ENCODE peak calls at places on chromosomes 12 and 14, in five cellular contexts. R, D, O, E and L are unnamed samples.

GRCh38 chr14:77139540-77140342 is 1.9 kb downstream of the ZDHHC22 start:
- DNase-seq in O (no peak), E (no peak), R (no peak), D (peak), L (no peak)

GRCh38 chr14:60090864-60091519 is 731 bp upstream of the PCNX4 start:
- DNase-seq in D (peak), E (no peak), O (no peak), R (peak), L (peak)

GRCh38 chr14:66069830-66070541 is 416.2 kb upstream of the CCDC196 start:
- DNase-seq in D (no peak), R (no peak), E (no peak), O (no peak), L (peak)

GRCh38 chr12:96907681-96908163 is 665 bp downstream of the NEDD1 start:
- DNase-seq in R (peak), O (no peak), D (peak), E (peak), L (no peak)

GRCh38 chr12:128694445-128694844 is 129.3 kb downstream of the SLC15A4 start:
- DNase-seq in E (no peak), D (no peak), R (no peak), O (no peak), L (no peak)

GRCh38 chr14:60723218-60724079 is 702 bp downstream of the SIX4 start:
- DNase-seq in O (no peak), R (peak), E (no peak), D (peak), L (no peak)

GRCh38 chr12:79358716-79359341 is 331.9 kb downstream of the PAWR start:
- DNase-seq in D (no peak), O (no peak), R (no peak), E (no peak), L (peak)

GRCh38 chr14:53062856-53063255 is 90.3 kb downstream of the DDHD1 start:
- DNase-seq in R (no peak), E (no peak), O (no peak), D (no peak), L (no peak)

GRCh38 chr12:117300131-117300530 is 61.3 kb downstream of the NOS1 start:
- DNase-seq in R (no peak), D (no peak), O (no peak), E (no peak), L (no peak)

GRCh38 chr14:71497645-71498086 is 434.6 kb upstream of the RGS6 start:
- DNase-seq in D (no peak), O (peak), E (no peak), R (no peak), L (peak)

GRCh38 chr12:96258451-96258933 is 64.3 kb downstream of the ELK3 start:
- DNase-seq in O (peak), R (peak), D (no peak), E (no peak), L (peak)

GRCh38 chr14:50333010-50333409 is 20.9 kb downstream of the DMAC2L start:
- DNase-seq in D (no peak), R (peak), E (no peak), O (peak), L (peak)

GRCh38 chr14:103680491-103681231 is 34.6 kb downstream of the XRCC3 start:
- DNase-seq in D (no peak), O (no peak), E (no peak), R (no peak), L (no peak)

GRCh38 chr12:98416845-98417244 is 98.5 kb upstream of the TMPO start:
- DNase-seq in D (no peak), R (no peak), O (peak), E (no peak), L (peak)

GRCh38 chr12:49364989-49365388 is 2.3 kb upstream of the SPATS2 start:
- DNase-seq in O (peak), E (no peak), D (no peak), R (no peak), L (peak)

GRCh38 chr12:89451876-89452275 is 72.7 kb downstream of the GALNT4 start:
- DNase-seq in D (no peak), E (no peak), R (peak), O (no peak), L (peak)